ENCODE peak calls at places on chromosomes 12 and 14, in five cellular contexts. O is heart left ventricle, V is mucosa of descending colon, E is NT2/D1, T is Peyer's patch. G is an unnamed sample. For H3K36me3, the result is how much of the 10 kb centered on the place peaks cover.

GRCh38 chr12:123546281-123546680 is 12.8 kb upstream of the RILPL1 start:
- DNase-seq in O (no peak), V (no peak), T (no peak), E (no peak), G (no peak)

GRCh38 chr12:72578327-72578726 is 306.2 kb downstream of the TRHDE start:
- DNase-seq in V (no peak), T (no peak), E (no peak), O (no peak), G (no peak)

GRCh38 chr12:121799175-121799841 is 4.5 kb upstream of the SETD1B start:
- DNase-seq in O (peak), T (peak), E (no peak), V (peak), G (peak)

GRCh38 chr14:57818511-57818910 is 47.4 kb downstream of the SLC35F4 start:
- DNase-seq in E (no peak), O (no peak), T (no peak), V (no peak), G (no peak)

GRCh38 chr14:61505815-61506809 is 184.7 kb downstream of the PRKCH start:
- DNase-seq in T (no peak), O (no peak), V (no peak), E (no peak), G (no peak)

GRCh38 chr12:118183155-118183554 is 47.2 kb downstream of the PEBP1 start:
- DNase-seq in V (no peak), T (no peak), E (no peak), O (no peak), G (no peak)

GRCh38 chr12:24025153-24025798 is 75.8 kb upstream of the SOX5 start:
- DNase-seq in E (peak), V (no peak), O (no peak), T (no peak), G (no peak)

GRCh38 chr14:101791919-101792572 is 30.5 kb downstream of the PPP2R5C start:
- DNase-seq in E (no peak), T (no peak), O (no peak), V (no peak), G (no peak)

GRCh38 chr12:2862876-2863275 is 6.0 kb upstream of the TEX52 start:
- DNase-seq in T (no peak), V (no peak), O (no peak), E (no peak), G (no peak)
- H3K36me3 ChIP-seq in T (under half), V (under half), O (under half), E (half or more), G (under half)

GRCh38 chr12:108210001-108210400 is 80.9 kb downstream of the WSCD2 start:
- DNase-seq in V (no peak), O (no peak), T (no peak), E (no peak), G (no peak)
- H3K36me3 ChIP-seq in V (under half), O (under half), T (under half), E (under half), G (under half)

DNA sequence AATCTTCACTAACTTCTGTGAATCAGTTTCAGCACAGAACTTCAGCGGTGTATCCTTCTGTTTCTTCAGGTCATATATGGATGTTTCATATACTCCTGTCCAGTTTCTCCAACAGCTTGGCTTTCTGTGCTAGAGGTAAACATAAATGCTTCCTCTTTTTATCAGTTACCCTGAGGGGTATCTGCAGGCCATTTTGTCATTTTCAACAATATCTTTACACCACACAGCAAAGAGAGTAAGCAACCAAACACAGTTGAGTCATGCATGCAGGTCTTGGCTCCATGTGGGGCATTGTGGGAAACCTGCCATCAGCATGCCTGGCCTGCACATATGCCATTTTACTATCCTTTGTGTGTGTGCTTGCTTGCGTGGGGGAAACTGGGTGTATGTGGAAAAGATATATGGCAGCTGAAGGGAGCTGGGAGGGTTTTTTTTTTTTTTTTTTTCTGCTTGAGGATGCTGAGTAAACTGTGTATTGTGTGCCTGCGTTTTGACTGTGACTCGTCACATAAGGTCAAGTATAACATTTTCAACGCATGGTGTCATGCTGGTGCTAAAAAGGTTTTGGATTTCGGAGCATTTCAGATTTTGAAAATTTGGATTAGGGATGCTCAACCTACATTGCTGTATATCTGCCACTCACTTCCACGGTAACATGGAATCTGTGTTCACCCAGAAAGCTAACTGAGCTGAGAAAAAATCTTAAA is 56.1 kb upstream of the YARS2 start:
- DNase-seq in O (no peak), V (no peak), T (no peak), E (no peak), G (no peak)
- H3K36me3 ChIP-seq in O (under half), V (under half), T (under half), E (under half), G (under half)

GRCh38 chr14:90274808-90275454 is 18.6 kb downstream of the PSMC1 start:
- DNase-seq in V (no peak), O (no peak), T (no peak), E (no peak), G (no peak)

GRCh38 chr14:90274019-90274418 is 17.7 kb downstream of the PSMC1 start:
- DNase-seq in V (no peak), T (no peak), E (no peak), O (no peak), G (no peak)

GRCh38 chr14:90272523-90272922 is 16.2 kb downstream of the PSMC1 start:
- DNase-seq in V (no peak), T (no peak), O (no peak), E (no peak), G (no peak)

GRCh38 chr14:90275455-90275814 is 19.1 kb downstream of the PSMC1 start:
- DNase-seq in E (no peak), V (no peak), O (no peak), T (no peak), G (no peak)

GRCh38 chr14:90273532-90273931 is 17.2 kb downstream of the PSMC1 start:
- DNase-seq in V (no peak), T (no peak), E (no peak), O (no peak), G (no peak)
- H3K36me3 ChIP-seq in V (under half), T (under half), E (half or more), O (half or more), G (under half)

GRCh38 chr12:11757095-11757494 is 107.6 kb downstream of the ETV6 start:
- DNase-seq in T (no peak), E (no peak), V (no peak), O (no peak), G (no peak)

GRCh38 chr12:11759894-11760293 is 110.4 kb downstream of the ETV6 start:
- DNase-seq in O (no peak), T (no peak), E (no peak), V (no peak), G (no peak)

GRCh38 chr12:11757531-11757930 is 108.1 kb downstream of the ETV6 start:
- DNase-seq in E (no peak), T (no peak), V (no peak), O (no peak), G (peak)

GRCh38 chr12:11758838-11759509 is 109.5 kb downstream of the ETV6 start:
- DNase-seq in T (no peak), O (no peak), E (no peak), V (no peak), G (peak)

GRCh38 chr12:11758087-11758837 is 108.8 kb downstream of the ETV6 start:
- DNase-seq in V (no peak), T (no peak), O (no peak), E (no peak), G (no peak)
- H3K36me3 ChIP-seq in V (under half), T (under half), O (under half), E (under half), G (under half)